ENCODE peak calls at places on chromosome X, in seven cellular contexts. F is aorta; E is stomach; N is stimulated activated CD8-positive, alpha-beta memory T cell treated with anti-CD3 and anti-CD28 coated beads, Interleukin-7, amount 100 ng/mL, for 4 hours; Z is cardiac muscle cell; I is activated B cell treated with CpG ODN at 0.5 μM for 24 hours; H is neural crest cell. X is an unnamed sample.

GRCh38 chrX:111515298-111515697 is 3.9 kb downstream of the SERTM2 start:
- DNase-seq in F (no peak), E (no peak), N (no peak), Z (no peak), I (no peak), H (no peak), X (no peak)

GRCh38 chrX:144946696-144947095 is 300.6 kb upstream of the SPANXN1 start:
- DNase-seq in F (no peak), E (no peak), N (no peak), Z (no peak), I (no peak), H (no peak), X (no peak)

GRCh38 chrX:9865804-9866471 is 79.7 kb downstream of the SHROOM2 start:
- DNase-seq in F (no peak), E (no peak), N (no peak), Z (no peak), I (no peak), H (no peak), X (no peak)

GRCh38 chrX:39152106-39152649 is 350.9 kb downstream of the MID1IP1 start:
- DNase-seq in F (no peak), E (peak), N (no peak), Z (peak), I (peak), H (peak), X (peak)

GRCh38 chrX:105975382-105975781 is 63.1 kb downstream of the SERPINA7 start:
- DNase-seq in F (no peak), E (no peak), N (no peak), Z (peak), I (no peak), H (no peak), X (no peak)

GRCh38 chrX:20530319-20530979 is 263.7 kb upstream of the RPS6KA3 start:
- DNase-seq in F (no peak), E (peak), N (no peak), Z (peak), I (no peak), H (peak), X (peak)

GRCh38 chrX:102832661-102833060 is 104.4 kb upstream of the RAB40AL start:
- DNase-seq in F (no peak), E (no peak), N (no peak), Z (peak), I (no peak), H (no peak), X (peak)

GRCh38 chrX:129556806-129557315 is 16.8 kb downstream of the OCRL start:
- DNase-seq in F (no peak), E (no peak), N (no peak), Z (no peak), I (no peak), H (no peak), X (no peak)

GRCh38 chrX:330726-331144 is 12.1 kb upstream of the GTPBP6 start:
- DNase-seq in F (no peak), E (no peak), N (no peak), Z (no peak), I (no peak), H (no peak), X (no peak)

GRCh38 chrX:1609759-1610158 is 5.1 kb upstream of the ASMT start:
- DNase-seq in F (peak), E (no peak), N (no peak), Z (no peak), I (no peak), H (no peak), X (no peak)

GRCh38 chrX:97494756-97495372 is 611.2 kb downstream of the RPA4 start:
- DNase-seq in F (no peak), E (no peak), N (no peak), Z (no peak), I (no peak), H (no peak), X (no peak)

GRCh38 chrX:2715066-2715600 is 24.0 kb downstream of the CD99 start:
- DNase-seq in F (peak), E (no peak), N (no peak), Z (no peak), I (no peak), H (no peak), X (no peak)

GRCh38 chrX:40646489-40647306 is 663 bp downstream of the CXorf38 start:
- DNase-seq in F (peak), E (peak), N (no peak), Z (peak), I (peak), H (no peak), X (peak)

GRCh38 chrX:54494970-54495813 is 842 bp downstream of the FGD1 start:
- DNase-seq in F (peak), E (peak), N (no peak), Z (peak), I (no peak), H (no peak), X (no peak)

GRCh38 chrX:96756491-96756890 is 71.8 kb downstream of the DIAPH2 start:
- DNase-seq in F (no peak), E (no peak), N (no peak), Z (no peak), I (no peak), H (no peak), X (no peak)

GRCh38 chrX:132181364-132181763 is 37.9 kb downstream of the RAP2C start:
- DNase-seq in F (no peak), E (peak), N (no peak), Z (no peak), I (no peak), H (no peak), X (no peak)

GRCh38 chrX:20383487-20383886 is 116.8 kb upstream of the RPS6KA3 start:
- DNase-seq in F (no peak), E (no peak), N (no peak), Z (no peak), I (no peak), H (no peak), X (no peak)

X was measured in NCI-H2227 treated with DMSO at 0.1 percent for 48 hours.